ENCODE peak calls at places on chromosomes 4 and X, in four cellular contexts. One of them, this sample, is unnamed.

GRCh38 chr4:14196141-14196540 is 568.6 kb upstream of the BOD1L1 start:
- DNase-seq in hepatocyte: peak; percentile 82
- DNase-seq in psoas muscle: no peak
- DNase-seq in ascending aorta: no peak
- DNase-seq in this sample: no peak

GRCh38 chr4:53767503-53767902 is 176.2 kb upstream of the LNX1 start:
- DNase-seq in hepatocyte: no peak
- DNase-seq in psoas muscle: no peak
- DNase-seq in ascending aorta: no peak
- DNase-seq in this sample: no peak

GRCh38 chr4:70734168-70734954 is 12.6 kb downstream of the RUFY3 start:
- DNase-seq in hepatocyte: no peak
- DNase-seq in psoas muscle: no peak
- DNase-seq in ascending aorta: no peak
- DNase-seq in this sample: no peak

GRCh38 chrX:2614911-2615310 is 76.2 kb upstream of the CD99 start:
- DNase-seq in hepatocyte: peak; percentile 73
- DNase-seq in psoas muscle: no peak
- DNase-seq in ascending aorta: no peak
- DNase-seq in this sample: no peak

GRCh38 chr4:89056953-89057398 is at the start of gene FAM13A:
- DNase-seq in hepatocyte: peak; percentile 97
- DNase-seq in psoas muscle: peak; percentile 82
- DNase-seq in ascending aorta: peak; percentile 30
- DNase-seq in this sample: peak; percentile 92

GRCh38 chr4:10016169-10016568 is 5.1 kb downstream of the SLC2A9 start:
- DNase-seq in hepatocyte: no peak
- DNase-seq in psoas muscle: no peak
- DNase-seq in ascending aorta: no peak
- DNase-seq in this sample: no peak

GRCh38 chr4:47686294-47686872 is 151.5 kb downstream of the CORIN start:
- DNase-seq in hepatocyte: peak; percentile 72
- DNase-seq in psoas muscle: no peak
- DNase-seq in ascending aorta: no peak
- DNase-seq in this sample: no peak

GRCh38 chrX:101639583-101639982 is 20.1 kb downstream of the ARMCX2 start:
- DNase-seq in hepatocyte: no peak
- DNase-seq in psoas muscle: no peak
- DNase-seq in ascending aorta: no peak
- DNase-seq in this sample: no peak

GRCh38 chr4:111494971-111495370 is 650.3 kb upstream of the FAM241A start:
- DNase-seq in hepatocyte: no peak
- DNase-seq in psoas muscle: no peak
- DNase-seq in ascending aorta: no peak
- DNase-seq in this sample: no peak

GRCh38 chr4:181939199-181939945 is 303.8 kb upstream of the TENM3 start:
- DNase-seq in hepatocyte: peak; percentile 16
- DNase-seq in psoas muscle: no peak
- DNase-seq in ascending aorta: no peak
- DNase-seq in this sample: no peak

GRCh38 chr4:15955670-15956069 is 7.3 kb downstream of the FGFBP2 start:
- DNase-seq in hepatocyte: no peak
- DNase-seq in psoas muscle: no peak
- DNase-seq in ascending aorta: no peak
- DNase-seq in this sample: no peak

GRCh38 chr4:20037745-20038144 is 214.0 kb upstream of the SLIT2 start:
- DNase-seq in hepatocyte: no peak
- DNase-seq in psoas muscle: no peak
- DNase-seq in ascending aorta: no peak
- DNase-seq in this sample: no peak

GRCh38 chr4:108370291-108370690 is 201.6 kb upstream of the LEF1 start:
- DNase-seq in hepatocyte: no peak
- DNase-seq in psoas muscle: no peak
- DNase-seq in ascending aorta: no peak
- DNase-seq in this sample: no peak

DNA sequence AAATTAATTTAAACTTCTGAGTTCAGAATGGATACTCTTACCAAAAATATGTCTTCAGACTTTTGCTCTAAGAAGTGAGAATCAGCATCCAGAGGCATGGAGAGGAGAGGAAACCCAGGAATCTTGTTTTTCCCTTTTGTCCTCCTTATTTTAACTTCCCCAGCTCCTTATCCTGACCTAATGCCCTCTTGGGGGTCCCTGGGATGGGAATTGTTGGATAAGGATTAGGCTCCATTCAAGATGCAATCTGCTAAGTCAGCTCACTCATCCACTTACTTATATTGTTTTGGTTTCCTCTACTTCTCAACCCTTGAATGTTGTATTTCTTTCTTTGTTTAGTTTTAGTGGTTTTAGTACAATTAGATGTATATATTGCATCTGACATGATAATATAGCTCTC is 208.4 kb upstream of the PCDH7 start:
- DNase-seq in hepatocyte: no peak
- DNase-seq in psoas muscle: no peak
- DNase-seq in ascending aorta: no peak
- DNase-seq in this sample: no peak
- H3K27ac ChIP-seq in hepatocyte: no peak overlapping the region
- H3K27ac ChIP-seq in psoas muscle: no peak overlapping the region
- H3K27ac ChIP-seq in ascending aorta: no peak overlapping the region
- H3K27ac ChIP-seq in this sample: no peak overlapping the region

GRCh38 chr4:96677499-96677898 is 837.6 kb downstream of the PDHA2 start:
- DNase-seq in hepatocyte: no peak
- DNase-seq in psoas muscle: no peak
- DNase-seq in ascending aorta: no peak
- DNase-seq in this sample: no peak
- TF ChIP-seq CTCF in hepatocyte: no peak
- TF ChIP-seq CTCF in psoas muscle: no peak
- TF ChIP-seq CTCF in ascending aorta: no peak
- TF ChIP-seq CTCF in this sample: no peak

GRCh38 chr4:2793920-2794706 is 1.2 kb downstream of the SH3BP2 start:
- DNase-seq in hepatocyte: peak; percentile 58
- DNase-seq in psoas muscle: peak; percentile 62
- DNase-seq in ascending aorta: peak; percentile 9
- DNase-seq in this sample: peak; percentile 16

GRCh38 chr4:2792711-2793577 is at the start of gene SH3BP2:
- DNase-seq in hepatocyte: peak; percentile 88
- DNase-seq in psoas muscle: peak; percentile 91
- DNase-seq in ascending aorta: no peak
- DNase-seq in this sample: peak; percentile 73

GRCh38 chr4:2792396-2792710 is 532 bp upstream of the SH3BP2 start:
- DNase-seq in hepatocyte: peak; percentile 5
- DNase-seq in psoas muscle: no peak
- DNase-seq in ascending aorta: no peak
- DNase-seq in this sample: no peak

GRCh38 chr4:2794707-2795557 is 2.0 kb downstream of the SH3BP2 start:
- DNase-seq in hepatocyte: peak; percentile 68
- DNase-seq in psoas muscle: peak; percentile 77
- DNase-seq in ascending aorta: peak; percentile 17
- DNase-seq in this sample: peak; percentile 52

GRCh38 chr4:2793578-2793919 is 664 bp downstream of the SH3BP2 start:
- DNase-seq in hepatocyte: peak; percentile 63
- DNase-seq in psoas muscle: peak; percentile 67
- DNase-seq in ascending aorta: no peak
- DNase-seq in this sample: peak; percentile 12
- H3K4me3 ChIP-seq in hepatocyte: peak overlapping the region; percentile 61
- H3K4me3 ChIP-seq in psoas muscle: peak overlapping the region; percentile 70
- H3K4me3 ChIP-seq in ascending aorta: peak overlapping the region; percentile 87
- H3K4me3 ChIP-seq in this sample: peak overlapping the region; percentile 91

DNA sequence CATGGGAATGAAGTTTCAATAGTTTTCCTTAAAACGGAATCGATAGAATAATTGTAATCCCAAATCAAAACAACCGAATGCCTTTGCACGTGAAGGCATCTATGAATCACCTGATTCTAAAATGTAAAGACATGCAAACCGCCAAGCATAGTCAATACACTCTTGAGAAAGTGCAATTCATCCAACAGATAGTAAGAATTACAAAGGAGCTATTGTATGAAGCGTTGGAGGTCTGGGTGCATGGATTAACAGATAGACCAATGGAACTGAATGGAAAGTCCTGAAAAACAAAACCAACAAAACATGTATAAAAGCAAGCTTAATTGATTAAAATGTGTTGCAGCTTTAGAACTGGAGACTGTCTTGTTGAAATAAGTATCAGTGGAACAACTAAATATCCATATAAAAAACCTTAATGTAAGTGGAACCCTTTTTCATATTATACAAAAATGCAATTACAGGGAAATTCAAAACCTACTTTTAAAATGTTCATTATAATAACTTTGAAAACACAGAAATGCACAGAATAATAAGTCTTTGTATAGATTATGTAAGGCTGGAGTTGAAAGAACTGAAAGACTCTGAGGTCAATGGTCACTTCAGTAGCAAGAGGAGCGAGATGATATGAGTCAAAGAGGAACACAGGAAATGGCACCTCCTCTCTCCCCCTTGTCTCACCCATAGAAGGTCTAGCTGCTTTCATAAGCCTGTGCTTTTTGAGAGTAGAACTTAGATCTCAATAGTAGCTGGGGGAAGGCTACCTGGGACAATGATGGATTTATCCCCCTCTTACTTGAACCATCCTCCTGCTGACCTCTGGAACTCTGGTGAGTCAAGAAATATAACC is 20.1 kb downstream of the MAGEC2 start:
- DNase-seq in hepatocyte: no peak
- DNase-seq in psoas muscle: no peak
- DNase-seq in ascending aorta: no peak
- DNase-seq in this sample: no peak
- H3K27ac ChIP-seq in hepatocyte: no peak overlapping the region
- H3K27ac ChIP-seq in psoas muscle: no peak overlapping the region
- H3K27ac ChIP-seq in ascending aorta: no peak overlapping the region
- H3K27ac ChIP-seq in this sample: no peak overlapping the region

GRCh38 chr4:141706445-141706844 is 70.1 kb downstream of the IL15 start:
- DNase-seq in hepatocyte: no peak
- DNase-seq in psoas muscle: no peak
- DNase-seq in ascending aorta: no peak
- DNase-seq in this sample: no peak

GRCh38 chr4:141702472-141703182 is 66.2 kb downstream of the IL15 start:
- DNase-seq in hepatocyte: peak; percentile 12
- DNase-seq in psoas muscle: peak; percentile 67
- DNase-seq in ascending aorta: no peak
- DNase-seq in this sample: no peak

GRCh38 chr4:141705048-141705746 is 68.8 kb downstream of the IL15 start:
- DNase-seq in hepatocyte: no peak
- DNase-seq in psoas muscle: no peak
- DNase-seq in ascending aorta: no peak
- DNase-seq in this sample: no peak

GRCh38 chr4:141705747-141706377 is 69.5 kb downstream of the IL15 start:
- DNase-seq in hepatocyte: no peak
- DNase-seq in psoas muscle: no peak
- DNase-seq in ascending aorta: no peak
- DNase-seq in this sample: no peak

DNA sequence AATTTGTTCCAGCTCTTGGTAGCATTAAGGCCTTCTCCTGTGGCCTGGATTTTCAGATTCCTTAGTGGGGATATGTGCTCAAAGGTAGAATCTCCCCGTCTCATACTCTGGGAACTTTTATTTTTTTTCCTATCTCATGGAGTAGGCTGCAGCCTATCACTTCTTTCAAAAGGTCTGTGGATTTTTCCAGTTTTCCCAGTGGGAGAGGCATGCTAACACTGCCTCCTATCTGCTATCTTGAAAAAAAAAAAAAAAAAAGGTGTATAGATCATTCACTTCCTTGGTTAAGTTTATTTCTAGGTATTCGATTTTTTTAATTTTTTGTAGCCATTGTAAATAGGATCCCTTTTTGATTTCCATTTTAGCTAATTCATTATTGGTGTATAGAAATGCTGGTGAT is 67.1 kb downstream of the IL15 start:
- DNase-seq in hepatocyte: no peak
- DNase-seq in psoas muscle: no peak
- DNase-seq in ascending aorta: no peak
- DNase-seq in this sample: no peak
- TF ChIP-seq CTCF in hepatocyte: no peak
- TF ChIP-seq CTCF in psoas muscle: no peak
- TF ChIP-seq CTCF in ascending aorta: no peak
- TF ChIP-seq CTCF in this sample: no peak

This sample was measured in tibial nerve.